ENCODE peak calls at places on chromosomes 12 and 14, in nine cellular contexts. B is T47D, A is skeletal muscle cell, Y is H54, H is fibroblast of the conjunctiva, P is GM23248, Z is fibroblast of pulmonary artery, J is bronchial epithelial cell, N is AML-193. X is an unnamed sample.

GRCh38 chr12:95648990-95649791 is 97.9 kb upstream of the USP44 start:
- DNase-seq in J (peak), Z (peak), P (peak), B (peak), Y (peak), N (no peak), H (no peak), A (peak), X (peak)

GRCh38 chr12:98644433-98644711 is 216 bp downstream of the IKBIP start:
- DNase-seq in J (peak), N (no peak), Y (peak), A (no peak), B (no peak), Z (no peak), H (no peak), P (no peak), X (no peak)

GRCh38 chr12:102063066-102063465 is 1.3 kb upstream of the WASHC3 start:
- DNase-seq in N (no peak), A (no peak), P (no peak), Z (no peak), B (peak), H (no peak), J (no peak), Y (no peak), X (no peak)

GRCh38 chr14:87059060-87059827 is 933.7 kb downstream of the GALC start:
- DNase-seq in B (no peak), Z (no peak), J (no peak), P (no peak), H (no peak), N (no peak), Y (no peak), A (no peak), X (no peak)

GRCh38 chr14:24095196-24096068 is 1.3 kb downstream of the PCK2 start:
- DNase-seq in H (peak), P (peak), Z (peak), A (no peak), B (peak), N (peak), J (no peak), Y (no peak), X (peak)

GRCh38 chr12:109485201-109485600 is 7.8 kb downstream of the UBE3B start:
- DNase-seq in H (no peak), B (no peak), Z (no peak), N (no peak), J (no peak), Y (no peak), P (no peak), A (no peak), X (no peak)

GRCh38 chr12:57842342-57843294 is 3.9 kb downstream of the CTDSP2 start:
- DNase-seq in J (no peak), H (no peak), A (no peak), Y (no peak), Z (no peak), N (no peak), B (peak), P (peak), X (no peak)

GRCh38 chr12:118055865-118056773 is 4.9 kb downstream of the WSB2 start:
- DNase-seq in Y (no peak), B (no peak), J (no peak), Z (no peak), A (no peak), H (no peak), P (no peak), N (no peak), X (no peak)

GRCh38 chr12:112988224-112988623 is 9.9 kb downstream of the OAS2 start:
- DNase-seq in Z (no peak), P (no peak), H (no peak), N (no peak), J (no peak), A (no peak), B (no peak), Y (no peak), X (no peak)

GRCh38 chr12:6172086-6172485 is 28.1 kb upstream of the CD9 start:
- DNase-seq in H (no peak), Z (no peak), J (no peak), B (no peak), N (no peak), P (no peak), Y (no peak), A (no peak), X (no peak)

GRCh38 chr12:54004063-54004840 is 4.3 kb downstream of the HOXC9 start:
- DNase-seq in J (no peak), N (no peak), Y (no peak), Z (no peak), P (no peak), H (no peak), B (no peak), A (no peak), X (no peak)

GRCh38 chr12:27751386-27752047 is 28.5 kb upstream of the KLHL42 start:
- DNase-seq in J (peak), Y (no peak), P (no peak), H (no peak), Z (no peak), A (no peak), N (no peak), B (peak), X (no peak)

GRCh38 chr12:94689646-94690036 is 39.3 kb upstream of the TMCC3 start:
- DNase-seq in H (no peak), P (peak), B (no peak), Y (no peak), N (no peak), A (no peak), J (no peak), Z (peak), X (no peak)

GRCh38 chr14:44149597-44149996 is 357.5 kb downstream of the FSCB start:
- DNase-seq in A (no peak), Z (peak), J (peak), H (no peak), P (no peak), Y (no peak), N (peak), B (peak), X (no peak)

GRCh38 chr14:104283197-104284106 is 145.1 kb downstream of the KIF26A start:
- DNase-seq in P (no peak), J (no peak), A (no peak), B (no peak), Y (no peak), N (no peak), H (no peak), Z (no peak), X (no peak)

GRCh38 chr14:65167072-65167645 is 64.8 kb upstream of the MAX start:
- DNase-seq in A (no peak), Y (no peak), P (peak), Z (no peak), H (no peak), B (peak), J (no peak), N (no peak), X (no peak)

GRCh38 chr12:78759387-78759786 is 105.2 kb upstream of the SYT1 start:
- DNase-seq in J (peak), Z (peak), B (peak), A (peak), N (no peak), Y (no peak), H (peak), P (peak), X (peak)

GRCh38 chr12:12788675-12789368 is 3.4 kb downstream of the APOLD1 start:
- DNase-seq in J (peak), H (peak), Y (peak), Z (peak), B (peak), A (no peak), P (peak), N (peak), X (peak)